ENCODE peak calls at places on chromosomes 11 and 22, in nine cellular contexts. L, K, Z, Q, P, N, U, E and X are unnamed samples.

GRCh38 chr22:47194476-47195155 is 432.2 kb downstream of the TBC1D22A start:
- DNase-seq in L (peak; percentile 44), K (no peak), Z (no peak), Q (no peak), P (peak; percentile 35), N (no peak), U (peak; percentile 52), E (peak; percentile 25), X (no peak)

GRCh38 chr11:124886476-124886875 is 11.2 kb downstream of the ROBO4 start:
- DNase-seq in L (no peak), K (no peak), Z (no peak), Q (no peak), P (no peak), N (no peak), U (no peak), E (no peak), X (no peak)

GRCh38 chr11:79285756-79286155 is 155.1 kb downstream of the TENM4 start:
- DNase-seq in L (no peak), K (no peak), Z (no peak), Q (no peak), P (no peak), N (no peak), U (no peak), E (no peak), X (no peak)

GRCh38 chr11:35275808-35276170 is 136.8 kb downstream of the CD44 start:
- DNase-seq in L (no peak), K (no peak), Z (no peak), Q (no peak), P (no peak), N (no peak), U (no peak), E (no peak), X (no peak)

GRCh38 chr11:62611705-62612365 is 740 bp downstream of the EML3 start:
- DNase-seq in L (peak; percentile 66), K (peak; percentile 74), Z (peak; percentile 49), Q (peak; percentile 79), P (peak; percentile 58), N (peak; percentile 60), U (peak; percentile 84), E (peak; percentile 81), X (peak; percentile 60)

GRCh38 chr11:64763804-64764611 is 4.2 kb upstream of the PYGM start:
- DNase-seq in L (no peak), K (no peak), Z (no peak), Q (no peak), P (peak; percentile 85), N (peak; percentile 43), U (peak; percentile 88), E (peak; percentile 53), X (no peak)

GRCh38 chr11:82692981-82693380 is 40.7 kb downstream of the FAM181B start:
- DNase-seq in L (no peak), K (no peak), Z (no peak), Q (no peak), P (no peak), N (peak; percentile 15), U (no peak), E (no peak), X (no peak)

GRCh38 chr11:68020575-68020974 is 9.9 kb upstream of the NDUFS8 start:
- DNase-seq in L (no peak), K (no peak), Z (no peak), Q (peak; percentile 37), P (no peak), N (peak; percentile 69), U (no peak), E (no peak), X (no peak)

GRCh38 chr11:15816270-15816871 is 540.0 kb downstream of the SOX6 start:
- DNase-seq in L (peak; percentile 77), K (no peak), Z (no peak), Q (no peak), P (no peak), N (no peak), U (no peak), E (no peak), X (no peak)

GRCh38 chr11:79431535-79431934 is 9.3 kb downstream of the TENM4 start:
- DNase-seq in L (no peak), K (no peak), Z (no peak), Q (no peak), P (no peak), N (no peak), U (no peak), E (no peak), X (no peak)

GRCh38 chr11:10117709-10118341 is 176.2 kb downstream of the SBF2 start:
- DNase-seq in L (no peak), K (no peak), Z (no peak), Q (no peak), P (no peak), N (no peak), U (no peak), E (no peak), X (no peak)

GRCh38 chr11:76524919-76525318 is 80.1 kb downstream of the EMSY start:
- DNase-seq in L (peak; percentile 60), K (peak; percentile 24), Z (no peak), Q (no peak), P (no peak), N (no peak), U (no peak), E (no peak), X (no peak)

GRCh38 chr22:41352058-41352457 is 29.7 kb upstream of the TEF start:
- DNase-seq in L (no peak), K (no peak), Z (no peak), Q (no peak), P (no peak), N (no peak), U (no peak), E (no peak), X (no peak)

GRCh38 chr11:95678988-95679387 is 110.6 kb downstream of the FAM76B start:
- DNase-seq in L (no peak), K (no peak), Z (no peak), Q (no peak), P (no peak), N (no peak), U (no peak), E (no peak), X (no peak)

GRCh38 chr11:35157814-35158213 is 18.8 kb downstream of the CD44 start:
- DNase-seq in L (no peak), K (no peak), Z (no peak), Q (no peak), P (no peak), N (no peak), U (no peak), E (no peak), X (no peak)

GRCh38 chr22:47282366-47282765 is 519.9 kb downstream of the TBC1D22A start:
- DNase-seq in L (no peak), K (no peak), Z (no peak), Q (no peak), P (peak; percentile 31), N (no peak), U (no peak), E (peak; percentile 63), X (no peak)

GRCh38 chr11:19071255-19071654 is 10.7 kb upstream of the MRGPRX2 start:
- DNase-seq in L (peak; percentile 74), K (peak; percentile 55), Z (peak; percentile 59), Q (no peak), P (peak; percentile 67), N (peak; percentile 89), U (no peak), E (peak; percentile 81), X (peak; percentile 34)

GRCh38 chr22:20436309-20437252 is 1.0 kb downstream of the SCARF2 start:
- DNase-seq in L (no peak), K (peak; percentile 43), Z (peak; percentile 45), Q (peak; percentile 92), P (peak; percentile 47), N (peak; percentile 85), U (peak; percentile 80), E (peak; percentile 69), X (no peak)

GRCh38 chr11:119389611-119390254 is 8.2 kb upstream of the USP2 start:
- DNase-seq in L (no peak), K (no peak), Z (no peak), Q (no peak), P (no peak), N (peak; percentile 63), U (no peak), E (no peak), X (no peak)

GRCh38 chr11:119384332-119384731 is 2.8 kb upstream of the USP2 start:
- DNase-seq in L (no peak), K (no peak), Z (no peak), Q (no peak), P (no peak), N (no peak), U (no peak), E (no peak), X (no peak)

GRCh38 chr11:119388103-119388502 is 6.6 kb upstream of the USP2 start:
- DNase-seq in L (no peak), K (no peak), Z (no peak), Q (no peak), P (no peak), N (no peak), U (no peak), E (no peak), X (no peak)
- H3K4me3 ChIP-seq in L (no peak overlapping the region), K (no peak overlapping the region), Z (no peak overlapping the region), Q (no peak overlapping the region), P (no peak overlapping the region), N (no peak overlapping the region), U (no peak overlapping the region), E (no peak overlapping the region), X (no peak overlapping the region)

GRCh38 chr22:48531721-48532435 is 1295.8 kb downstream of the BRD1 start:
- DNase-seq in L (no peak), K (no peak), Z (no peak), Q (peak; percentile 52), P (no peak), N (peak; percentile 58), U (no peak), E (no peak), X (no peak)
- H3K9me3 ChIP-seq in L (no peaks in the 10 kb centered on the region), K (no peaks in the 10 kb centered on the region), Z (no peaks in the 10 kb centered on the region), Q (no peaks in the 10 kb centered on the region), P (no peaks in the 10 kb centered on the region), N (no peaks in the 10 kb centered on the region), U (no peaks in the 10 kb centered on the region), E (no peaks in the 10 kb centered on the region), X (no peaks in the 10 kb centered on the region)

GRCh38 chr11:58193403-58193802 is 4.5 kb downstream of the OR9Q2 start:
- DNase-seq in L (no peak), K (no peak), Z (no peak), Q (no peak), P (no peak), N (no peak), U (no peak), E (no peak), X (no peak)
- H3K4me3 ChIP-seq in L (no peak overlapping the region), K (no peak overlapping the region), Z (no peak overlapping the region), Q (no peak overlapping the region), P (no peak overlapping the region), N (no peak overlapping the region), U (no peak overlapping the region), E (no peak overlapping the region), X (no peak overlapping the region)

GRCh38 chr22:49042877-49043859 is 784.5 kb downstream of the BRD1 start:
- DNase-seq in L (no peak), K (no peak), Z (no peak), Q (no peak), P (no peak), N (no peak), U (no peak), E (peak; percentile 56), X (no peak)
- H3K9me3 ChIP-seq in L (no peaks in the 10 kb centered on the region), K (no peaks in the 10 kb centered on the region), Z (no peaks in the 10 kb centered on the region), Q (no peaks in the 10 kb centered on the region), P (no peaks in the 10 kb centered on the region), N (no peaks in the 10 kb centered on the region), U (no peaks in the 10 kb centered on the region), E (no peaks in the 10 kb centered on the region), X (no peaks in the 10 kb centered on the region)